ENCODE peak calls at places on chromosomes 7 and 10, in four cellular contexts. H is lower lobe of right lung, Y is sigmoid colon, J is tibial artery. U is an unnamed sample.

GRCh38 chr7:73477376-73477775 is 43.8 kb downstream of the FZD9 start:
- DNase-seq in Y (no peak), J (no peak), H (no peak), U (no peak)

GRCh38 chr7:43072530-43072929 is 39.9 kb upstream of the HECW1 start:
- DNase-seq in J (no peak), Y (no peak), H (no peak), U (no peak)

GRCh38 chr7:105130048-105130447 is 116.0 kb downstream of the KMT2E start:
- DNase-seq in H (no peak), J (no peak), Y (no peak), U (no peak)

GRCh38 chr10:75111367-75111905 is at the start of gene SAMD8:
- DNase-seq in H (peak), Y (peak), J (peak), U (peak)

GRCh38 chr10:98790817-98791216 is 344.1 kb upstream of the HPS1 start:
- DNase-seq in Y (no peak), H (no peak), J (no peak), U (peak)

GRCh38 chr10:101451589-101452190 is 97.7 kb downstream of the BTRC start:
- DNase-seq in H (no peak), Y (no peak), J (no peak), U (no peak)

GRCh38 chr10:80268266-80268665 is 21.2 kb downstream of the MAT1A start:
- DNase-seq in H (no peak), Y (no peak), J (no peak), U (no peak)

GRCh38 chr7:81638216-81638615 is 131.6 kb downstream of the HGF start:
- DNase-seq in Y (no peak), J (no peak), H (no peak), U (peak)

GRCh38 chr10:43166207-43166878 is 28.1 kb downstream of the CSGALNACT2 start:
- DNase-seq in Y (no peak), J (no peak), H (no peak), U (no peak)

GRCh38 chr7:25965405-25966123 is 186.4 kb upstream of the NFE2L3 start:
- DNase-seq in H (no peak), J (no peak), Y (no peak), U (no peak)

GRCh38 chr10:1736972-1737221 is 428 bp downstream of the ADARB2 start:
- DNase-seq in H (no peak), J (no peak), Y (no peak), U (no peak)

GRCh38 chr10:1739751-1740150 is 2.4 kb upstream of the ADARB2 start:
- DNase-seq in J (no peak), Y (no peak), H (no peak), U (no peak)

GRCh38 chr10:1741450-1741849 is 4.1 kb upstream of the ADARB2 start:
- DNase-seq in Y (no peak), H (no peak), J (no peak), U (no peak)

GRCh38 chr10:1737222-1738061 is at the start of gene ADARB2:
- DNase-seq in Y (no peak), J (no peak), H (no peak), U (no peak)

DNA sequence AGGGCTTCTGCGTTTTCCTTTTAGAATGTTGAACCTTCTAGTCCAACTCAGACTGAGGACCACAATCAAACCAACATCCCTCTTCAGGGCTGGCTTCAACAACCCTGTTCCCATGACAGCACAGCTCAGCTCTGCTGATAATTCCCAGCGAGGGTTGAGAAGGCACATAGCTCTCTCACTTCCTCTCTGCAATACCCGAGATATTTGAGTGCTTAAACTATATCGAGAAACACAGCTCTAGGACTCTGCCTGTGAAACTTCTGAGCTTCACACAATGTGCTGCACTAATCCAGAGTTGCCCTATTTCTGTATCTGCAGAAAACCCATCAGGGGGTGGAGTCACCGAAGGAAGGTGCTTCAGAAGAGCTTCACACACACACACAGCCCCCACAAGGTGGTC is 1.6 kb upstream of the ADARB2 start:
- DNase-seq in H (no peak), J (no peak), Y (no peak), U (no peak)
- TF ChIP-seq CTCF in H (no peak), J (no peak), Y (no peak), U (no peak)

DNA sequence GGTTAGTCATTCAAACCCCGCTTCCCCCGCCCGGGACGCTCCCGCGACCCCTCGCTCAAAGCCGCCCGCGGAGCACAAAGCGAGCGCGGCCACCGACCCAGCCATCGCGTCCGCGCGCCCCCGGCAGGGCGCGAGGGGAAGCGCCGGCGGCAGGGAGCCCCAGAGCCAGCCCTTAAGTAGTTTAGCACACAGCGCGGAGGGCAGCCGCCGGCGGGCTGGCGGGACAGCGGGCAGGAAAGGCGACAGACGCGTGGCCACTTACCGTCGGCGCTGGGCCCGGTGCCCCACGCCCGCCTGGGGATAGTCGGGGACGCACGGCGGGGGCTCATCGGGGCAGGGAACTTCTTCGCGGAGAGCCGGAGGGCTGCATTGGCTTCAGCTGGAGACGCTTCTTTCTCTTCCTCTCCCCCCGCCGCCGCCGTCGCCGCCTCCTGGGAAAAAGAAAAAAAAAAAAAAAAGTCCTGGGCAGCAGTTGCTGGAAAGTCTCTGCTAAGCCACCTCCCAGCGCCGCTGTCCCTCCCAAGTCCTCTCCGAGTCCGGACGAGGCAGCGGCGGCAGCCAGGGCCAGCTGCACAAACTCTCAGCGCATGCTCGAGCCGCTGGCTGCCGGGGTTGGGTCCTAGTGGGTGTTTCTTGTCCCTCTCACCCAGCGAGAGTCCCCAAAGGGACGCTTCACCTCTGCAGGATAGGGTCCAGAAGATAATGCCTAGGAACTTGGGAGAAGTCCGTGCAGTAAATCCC is at the start of gene TSPAN12:
- DNase-seq in J (peak), Y (peak), H (peak), U (peak)
- TF ChIP-seq CTCF in J (peak), Y (peak), H (peak), U (peak)

GRCh38 chr7:133921635-133922182 is 205.4 kb upstream of the LRGUK start:
- DNase-seq in J (no peak), Y (no peak), H (no peak), U (no peak)

GRCh38 chr7:133923974-133924373 is 203.2 kb upstream of the LRGUK start:
- DNase-seq in Y (no peak), H (no peak), J (no peak), U (no peak)

GRCh38 chr7:133916621-133917020 is 210.5 kb upstream of the LRGUK start:
- DNase-seq in H (no peak), J (no peak), Y (no peak), U (no peak)

GRCh38 chr7:133919810-133920209 is 207.3 kb upstream of the LRGUK start:
- DNase-seq in Y (no peak), J (no peak), H (no peak), U (no peak)
- TF ChIP-seq CTCF in Y (no peak), J (no peak), H (no peak), U (no peak)

DNA sequence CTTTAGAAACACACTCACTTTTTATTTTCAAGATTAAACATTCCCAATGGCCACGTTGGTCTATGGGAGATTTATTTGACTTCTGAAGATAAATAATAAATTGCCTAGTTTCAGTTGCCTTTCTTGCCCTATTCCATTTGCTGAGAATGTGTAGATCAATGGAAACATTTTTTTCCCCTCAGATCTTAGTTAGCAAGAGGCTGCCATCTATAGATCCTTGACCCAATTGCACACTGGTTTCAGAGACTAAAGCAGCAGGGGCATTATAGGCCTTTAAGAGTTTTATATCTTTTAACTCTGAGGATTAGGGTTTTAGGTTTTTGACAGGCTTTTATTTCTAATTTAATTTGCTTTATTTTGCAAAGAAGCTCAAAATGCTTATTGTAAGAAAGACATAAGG is 163.2 kb upstream of the GPR26 start:
- DNase-seq in Y (no peak), H (no peak), J (no peak), U (no peak)
- TF ChIP-seq CTCF in Y (no peak), H (no peak), J (no peak), U (no peak)

GRCh38 chr7:71721742-71722141 is 589.8 kb downstream of the GALNT17 start:
- DNase-seq in H (no peak), J (no peak), Y (no peak), U (no peak)
- TF ChIP-seq CTCF in H (no peak), J (no peak), Y (no peak), U (no peak)

DNA sequence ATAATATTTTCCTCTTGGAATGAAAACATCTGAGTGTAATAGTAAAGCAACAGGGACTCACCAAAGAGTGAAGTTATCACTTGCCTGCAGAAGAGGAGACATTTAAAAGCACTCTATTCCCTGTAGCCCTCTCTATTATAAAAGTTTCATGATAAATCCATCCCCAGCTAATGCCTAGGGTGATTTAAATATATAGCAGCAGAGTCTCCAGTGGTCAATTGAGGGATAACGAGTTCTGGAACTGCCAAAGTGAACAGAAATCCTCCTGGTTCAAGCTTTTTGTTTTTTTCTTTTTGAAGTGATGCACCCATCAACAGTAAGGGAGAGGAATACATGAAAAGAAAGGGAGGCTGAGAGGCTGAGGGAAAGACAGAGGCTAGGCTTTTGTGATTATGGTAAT is 87.3 kb downstream of the EVX1 start:
- DNase-seq in J (no peak), Y (no peak), H (no peak), U (no peak)
- TF ChIP-seq CTCF in J (no peak), Y (no peak), H (no peak), U (no peak)

DNA sequence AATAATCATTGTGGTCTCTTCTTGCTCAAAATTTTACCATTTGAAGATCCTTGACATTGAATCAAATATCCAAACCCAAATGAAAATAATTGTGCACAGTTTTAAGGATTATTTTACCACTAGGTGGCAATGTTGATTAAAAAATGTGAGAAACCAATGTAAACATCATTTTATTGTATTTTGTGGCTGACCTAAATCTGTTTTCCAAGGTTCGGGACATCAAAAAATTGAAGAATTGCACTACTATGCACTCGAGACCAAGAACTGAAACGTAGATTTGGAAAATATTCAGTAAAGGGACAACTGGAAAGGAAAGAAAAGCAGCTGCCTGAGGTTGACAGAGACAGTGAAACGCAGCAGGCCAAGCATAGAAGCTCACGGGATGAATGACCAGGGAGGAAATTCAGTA is 259.3 kb downstream of the SNX13 start:
- DNase-seq in H (no peak), J (no peak), Y (no peak), U (peak)
- TF ChIP-seq CTCF in H (peak), J (peak), Y (peak), U (no peak)